ENCODE peak calls at places on chromosomes 12 and 14, in five cellular contexts. Z, S, O, K and F are unnamed samples.

GRCh38 chr12:46717848-46718247 is 107.9 kb downstream of the SLC38A4 start:
- DNase-seq in Z (no peak), S (no peak), O (no peak), K (no peak), F (no peak)

GRCh38 chr12:14883663-14884062 is 2.0 kb downstream of the MGP start:
- DNase-seq in Z (no peak), S (no peak), O (no peak), K (no peak), F (no peak)

GRCh38 chr14:38999949-39000348 is 103.1 kb downstream of the SEC23A start:
- DNase-seq in Z (no peak), S (no peak), O (no peak), K (no peak), F (no peak)

GRCh38 chr14:54818201-54819133 is 84.2 kb downstream of the GCH1 start:
- DNase-seq in Z (no peak), S (no peak), O (peak; percentile 24), K (no peak), F (no peak)

GRCh38 chr12:132084681-132085635 is 59.2 kb downstream of the DDX51 start:
- DNase-seq in Z (peak; percentile 77), S (peak; percentile 43), O (peak; percentile 74), K (peak; percentile 76), F (peak; percentile 44)

GRCh38 chr12:119075918-119076317 is 94.6 kb downstream of the SRRM4 start:
- DNase-seq in Z (no peak), S (no peak), O (no peak), K (no peak), F (no peak)

GRCh38 chr12:4441355-4442330 is 4.0 kb downstream of the FGF6 start:
- DNase-seq in Z (no peak), S (no peak), O (no peak), K (no peak), F (no peak)

GRCh38 chr12:47818701-47819543 is 781 bp downstream of the HDAC7 start:
- DNase-seq in Z (peak; percentile 79), S (peak; percentile 56), O (peak; percentile 77), K (peak; percentile 82), F (peak; percentile 66)

GRCh38 chr12:3102721-3103410 is 25.7 kb downstream of the TSPAN9 start:
- DNase-seq in Z (peak; percentile 28), S (no peak), O (no peak), K (no peak), F (no peak)

GRCh38 chr12:1855241-1855640 is 34.9 kb downstream of the LRTM2 start:
- DNase-seq in Z (no peak), S (no peak), O (no peak), K (no peak), F (no peak)

GRCh38 chr12:52258335-52258901 is 16.0 kb upstream of the KRT86 start:
- DNase-seq in Z (no peak), S (no peak), O (no peak), K (no peak), F (peak; percentile 38)

GRCh38 chr12:87136330-87136976 is 880.3 kb upstream of the MGAT4C start:
- DNase-seq in Z (no peak), S (no peak), O (no peak), K (no peak), F (no peak)

DNA sequence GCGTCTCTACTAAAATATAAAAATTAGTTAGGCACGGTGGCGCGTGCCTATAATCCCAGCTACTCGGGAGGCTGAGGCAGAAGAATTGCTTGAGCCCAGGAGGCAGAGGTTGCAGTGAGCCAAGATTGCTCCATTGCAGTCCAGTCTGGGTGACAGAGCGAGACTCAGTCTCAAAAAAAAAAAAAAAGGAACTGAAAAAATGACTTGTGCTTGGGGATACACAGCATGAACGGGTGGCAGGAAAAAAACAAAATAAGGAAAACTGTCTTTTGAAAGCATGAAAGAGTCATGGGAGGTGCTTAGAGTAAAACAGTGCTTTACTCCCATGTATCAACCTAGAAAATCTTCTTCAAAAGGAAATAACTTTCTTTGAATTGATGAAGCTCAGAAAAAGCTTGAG is 80.8 kb downstream of the TMTC1 start:
- DNase-seq in Z (no peak), S (no peak), O (no peak), K (no peak), F (no peak)
- H3K9me3 ChIP-seq in Z (no peaks in the 10 kb centered on the region), S (no peaks in the 10 kb centered on the region), O (no peaks in the 10 kb centered on the region), K (no peaks in the 10 kb centered on the region), F (no peaks in the 10 kb centered on the region)

DNA sequence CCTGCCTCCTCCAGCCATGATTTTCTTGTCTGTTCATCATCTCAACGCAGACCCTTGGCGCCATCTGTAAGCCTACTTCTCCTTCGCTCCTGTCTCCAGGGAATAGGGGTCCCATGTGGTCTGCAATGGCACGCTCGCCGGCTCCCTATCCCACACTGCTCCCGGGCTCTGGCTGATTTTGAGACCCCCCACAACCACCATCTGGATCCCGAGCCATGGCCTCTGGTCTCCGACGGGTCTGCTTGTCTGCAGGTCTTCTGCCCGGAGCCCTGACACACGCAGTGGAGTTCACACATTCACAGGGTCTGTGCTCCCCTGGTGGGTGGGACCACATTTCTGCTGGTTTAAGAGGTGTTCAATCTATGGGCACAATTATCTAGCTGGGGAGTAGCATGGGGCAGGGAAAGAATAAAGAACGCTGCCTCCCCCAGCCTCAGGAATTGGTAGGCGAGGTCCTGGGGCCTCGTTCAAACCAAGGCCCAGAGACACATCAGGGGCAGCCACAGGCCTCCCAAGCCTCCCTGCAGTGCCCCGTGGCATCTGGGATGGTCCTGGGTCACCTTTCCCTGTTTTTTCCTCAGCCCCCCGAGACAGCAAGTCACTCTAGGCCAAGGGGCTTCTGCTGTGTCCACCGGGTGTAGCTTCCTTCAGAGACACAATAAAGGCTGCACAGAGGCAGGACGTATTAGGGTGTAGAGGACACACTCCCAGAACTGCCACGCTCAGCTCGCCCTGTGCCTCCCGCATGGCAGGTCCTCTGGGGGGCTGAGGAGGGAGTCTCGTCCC is 21.5 kb downstream of the FZD10 start:
- DNase-seq in Z (no peak), S (no peak), O (no peak), K (no peak), F (no peak)
- H3K9me3 ChIP-seq in Z (no peaks in the 10 kb centered on the region), S (no peaks in the 10 kb centered on the region), O (no peaks in the 10 kb centered on the region), K (no peaks in the 10 kb centered on the region), F (no peaks in the 10 kb centered on the region)

GRCh38 chr14:106501898-106502297 is 975.5 kb downstream of the TMEM121 start:
- DNase-seq in Z (no peak), S (no peak), O (no peak), K (no peak), F (no peak)
- H3K9me3 ChIP-seq in Z (no peaks in the 10 kb centered on the region), S (no peaks in the 10 kb centered on the region), O (no peaks in the 10 kb centered on the region), K (no peaks in the 10 kb centered on the region), F (no peaks in the 10 kb centered on the region)

GRCh38 chr14:45787167-45787566 is 534.2 kb upstream of the MIS18BP1 start:
- DNase-seq in Z (no peak), S (no peak), O (no peak), K (no peak), F (no peak)
- H3K9me3 ChIP-seq in Z (no peaks in the 10 kb centered on the region), S (peaks cover 8% of the 10 kb centered on the region), O (peaks cover 15% of the 10 kb centered on the region), K (no peaks in the 10 kb centered on the region), F (no peaks in the 10 kb centered on the region)

DNA sequence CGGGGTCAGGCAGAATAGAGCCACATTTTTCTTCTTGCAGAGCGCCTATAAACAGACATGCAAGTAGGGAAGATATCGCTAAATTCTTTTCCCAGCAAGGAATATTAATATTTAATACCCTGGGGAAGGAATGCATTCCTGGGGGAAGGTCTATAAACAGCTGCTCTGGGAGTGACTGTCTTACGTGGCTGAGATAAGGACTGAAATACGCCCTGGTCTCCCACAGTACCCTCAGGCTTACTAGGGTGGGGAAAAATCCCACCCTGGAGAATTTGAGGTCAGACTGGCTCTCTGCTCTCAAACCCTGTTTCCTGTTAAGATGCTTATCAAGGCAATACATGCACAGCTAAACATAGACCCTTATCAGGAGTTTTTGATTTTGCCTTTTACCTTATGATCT is 262.3 kb downstream of the CEP128 start:
- DNase-seq in Z (no peak), S (no peak), O (no peak), K (no peak), F (no peak)
- H3K9me3 ChIP-seq in Z (no peaks in the 10 kb centered on the region), S (no peaks in the 10 kb centered on the region), O (peaks cover 27% of the 10 kb centered on the region), K (peaks cover 4% of the 10 kb centered on the region), F (no peaks in the 10 kb centered on the region)

DNA sequence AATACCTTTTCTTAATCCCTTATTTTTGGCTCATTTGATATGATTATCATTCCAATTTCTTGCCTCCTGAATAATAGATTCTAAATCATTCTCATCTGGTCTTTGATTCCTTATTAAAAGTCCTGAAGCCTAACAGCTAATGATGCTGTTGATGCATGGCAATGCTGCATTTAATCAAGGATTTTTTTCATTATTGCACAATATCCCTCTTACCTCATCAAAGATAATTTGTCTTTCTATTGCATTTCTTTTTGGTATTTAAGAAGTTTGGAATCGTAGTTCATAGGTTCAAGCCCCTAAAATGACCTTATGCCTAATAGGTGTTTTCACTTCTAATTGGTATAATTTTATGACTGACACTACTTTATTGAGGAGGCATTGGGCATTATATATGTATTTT is 648.2 kb upstream of the STXBP6 start:
- DNase-seq in Z (no peak), S (no peak), O (no peak), K (no peak), F (no peak)
- H3K9me3 ChIP-seq in Z (no peaks in the 10 kb centered on the region), S (no peaks in the 10 kb centered on the region), O (no peaks in the 10 kb centered on the region), K (no peaks in the 10 kb centered on the region), F (no peaks in the 10 kb centered on the region)

DNA sequence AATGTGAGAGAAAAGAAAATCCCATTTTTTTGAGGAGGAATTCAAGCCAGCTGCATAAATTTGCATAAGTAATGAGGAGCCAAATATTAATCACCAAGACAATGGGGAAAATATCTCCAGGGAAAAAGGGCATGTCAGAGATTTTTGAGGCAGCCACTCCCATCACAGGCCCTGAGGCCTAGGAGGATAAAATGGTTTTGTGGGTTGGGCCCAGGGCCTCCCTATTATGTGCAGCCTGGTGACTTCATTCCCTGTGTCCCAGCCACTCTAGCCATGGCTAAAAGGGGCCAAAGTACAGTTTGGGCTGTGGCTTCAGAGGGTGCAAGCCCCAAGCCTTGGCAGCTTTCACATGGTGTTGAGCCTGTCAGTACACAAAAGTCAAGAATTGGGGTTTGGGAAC is 1051.0 kb upstream of the FOXG1 start:
- DNase-seq in Z (no peak), S (no peak), O (no peak), K (no peak), F (no peak)
- H3K9me3 ChIP-seq in Z (no peaks in the 10 kb centered on the region), S (no peaks in the 10 kb centered on the region), O (no peaks in the 10 kb centered on the region), K (no peaks in the 10 kb centered on the region), F (no peaks in the 10 kb centered on the region)

GRCh38 chr12:38120438-38120837 is 196.1 kb upstream of the ALG10B start:
- DNase-seq in Z (no peak), S (no peak), O (no peak), K (no peak), F (no peak)
- H3K9me3 ChIP-seq in Z (no peaks in the 10 kb centered on the region), S (no peaks in the 10 kb centered on the region), O (no peaks in the 10 kb centered on the region), K (no peaks in the 10 kb centered on the region), F (no peaks in the 10 kb centered on the region)

DNA sequence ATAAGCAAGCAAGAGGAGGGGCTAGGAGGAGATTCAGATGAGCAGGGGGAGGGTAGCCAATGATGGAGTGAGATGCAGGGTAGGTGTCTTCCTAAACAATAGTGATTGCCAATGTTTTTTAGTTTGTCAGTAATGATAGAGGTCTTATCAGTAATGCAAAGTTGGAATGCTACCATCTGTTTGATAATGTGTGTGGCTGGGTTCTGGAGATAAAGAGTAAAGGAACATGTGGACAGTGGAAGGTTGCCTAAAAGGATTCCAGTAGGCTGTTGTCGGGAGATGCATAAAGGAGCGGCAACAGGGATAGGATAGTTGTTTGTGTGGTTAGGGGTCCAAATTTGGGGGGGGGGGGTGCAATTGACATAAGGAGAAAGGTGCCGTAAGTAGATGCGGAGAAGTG is 52.5 kb downstream of the TESPA1 start:
- DNase-seq in Z (no peak), S (no peak), O (no peak), K (no peak), F (no peak)
- H3K9me3 ChIP-seq in Z (no peaks in the 10 kb centered on the region), S (peaks cover 4% of the 10 kb centered on the region), O (no peaks in the 10 kb centered on the region), K (no peaks in the 10 kb centered on the region), F (no peaks in the 10 kb centered on the region)